ENCODE peak calls at places on chromosomes 3 and 15, in four cellular contexts. P, U, K and Z are unnamed samples.

GRCh38 chr3:155079795-155080546 is at the start of gene MME:
- DNase-seq in K (peak), P (no peak), U (no peak), Z (peak)

GRCh38 chr15:22885105-22885504 is 46.6 kb downstream of the NIPA2 start:
- DNase-seq in P (no peak), K (no peak), U (no peak), Z (no peak)

GRCh38 chr3:82493858-82494257 is 732.4 kb upstream of the GBE1 start:
- DNase-seq in P (no peak), K (no peak), U (no peak), Z (no peak)

GRCh38 chr3:126781889-126782491 is 78.0 kb downstream of the CHCHD6 start:
- DNase-seq in K (no peak), P (no peak), U (no peak), Z (no peak)

GRCh38 chr3:31448035-31448881 is 84.5 kb upstream of the STT3B start:
- DNase-seq in U (peak), P (peak), K (peak), Z (peak)

GRCh38 chr3:160163259-160163878 is 61.9 kb upstream of the C3orf80 start:
- DNase-seq in K (no peak), P (peak), U (peak), Z (no peak)

GRCh38 chr15:73680545-73680944 is 3.6 kb upstream of the CD276 start:
- DNase-seq in U (no peak), P (no peak), K (no peak), Z (no peak)

GRCh38 chr3:129058441-129059194 is 2.0 kb upstream of the GP9 start:
- DNase-seq in U (no peak), K (no peak), P (no peak), Z (no peak)

GRCh38 chr15:81222007-81222406 is 25.3 kb downstream of the IL16 start:
- DNase-seq in U (no peak), K (no peak), P (no peak), Z (no peak)

GRCh38 chr3:72018339-72018984 is 233.5 kb upstream of the PROK2 start:
- DNase-seq in K (no peak), U (no peak), P (no peak), Z (peak)

GRCh38 chr3:40847571-40847992 is 322.8 kb downstream of the ZNF621 start:
- DNase-seq in P (no peak), U (peak), K (peak), Z (no peak)

GRCh38 chr3:167882057-167882667 is 146.6 kb downstream of the SERPINI1 start:
- DNase-seq in P (peak), U (peak), K (no peak), Z (peak)

GRCh38 chr3:49466047-49466446 is 4.0 kb upstream of the DAG1 start:
- DNase-seq in P (no peak), U (peak), K (no peak), Z (no peak)

GRCh38 chr15:66948294-66948693 is 117.1 kb upstream of the SMAD3 start:
- DNase-seq in K (no peak), P (no peak), U (no peak), Z (no peak)

GRCh38 chr3:155946178-155946577 is 75.7 kb downstream of the GMPS start:
- DNase-seq in K (no peak), P (no peak), U (peak), Z (no peak)

GRCh38 chr3:32143849-32144757 is 37.7 kb downstream of the GPD1L start:
- DNase-seq in U (peak), P (peak), K (no peak), Z (peak)

GRCh38 chr15:29633971-29634370 is 188.3 kb downstream of the TJP1 start:
- DNase-seq in U (no peak), K (no peak), P (no peak), Z (no peak)

GRCh38 chr15:57914350-57915055 is 151.0 kb downstream of the ALDH1A2 start:
- DNase-seq in K (no peak), U (no peak), P (no peak), Z (no peak)

GRCh38 chr3:33437556-33438283 is 2.5 kb downstream of the UBP1 start:
- DNase-seq in U (peak), K (no peak), P (no peak), Z (peak)

GRCh38 chr3:98930413-98930812 is 28.9 kb upstream of the DCBLD2 start:
- DNase-seq in K (no peak), U (no peak), P (no peak), Z (no peak)

GRCh38 chr3:43001094-43001553 is 22.0 kb downstream of the GASK1A start:
- DNase-seq in P (no peak), U (peak), K (no peak), Z (no peak)

GRCh38 chr3:183857863-183858262 is 26.8 kb downstream of the PARL start:
- DNase-seq in K (no peak), P (no peak), U (no peak), Z (no peak)

GRCh38 chr15:40392986-40393948 is 10.7 kb downstream of the KNSTRN start:
- DNase-seq in K (no peak), P (no peak), U (no peak), Z (no peak)
- TF ChIP-seq FOSL1 in K (no peak), P (no peak), U (no peak), Z (no peak)

GRCh38 chr15:60574801-60575631 is 96.1 kb upstream of the ICE2 start:
- DNase-seq in U (peak), K (no peak), P (no peak), Z (no peak)

GRCh38 chr15:60572462-60573214 is 93.7 kb upstream of the ICE2 start:
- DNase-seq in U (no peak), K (no peak), P (no peak), Z (no peak)

GRCh38 chr15:60573936-60574335 is 95.0 kb upstream of the ICE2 start:
- DNase-seq in K (no peak), P (no peak), U (no peak), Z (no peak)

GRCh38 chr15:60576515-60576914 is 97.6 kb upstream of the ICE2 start:
- DNase-seq in U (no peak), K (no peak), P (no peak), Z (no peak)

GRCh38 chr15:60575995-60576394 is 97.1 kb upstream of the ICE2 start:
- DNase-seq in U (peak), P (no peak), K (no peak), Z (no peak)
- H2AFZ ChIP-seq in U (no peak), P (no peak), K (no peak), Z (no peak)

GRCh38 chr3:89867286-89867685 is 759.9 kb downstream of the EPHA3 start:
- DNase-seq in U (no peak), P (no peak), K (no peak), Z (no peak)
- TF ChIP-seq FOSL1 in U (no peak), P (no peak), K (no peak), Z (no peak)

DNA sequence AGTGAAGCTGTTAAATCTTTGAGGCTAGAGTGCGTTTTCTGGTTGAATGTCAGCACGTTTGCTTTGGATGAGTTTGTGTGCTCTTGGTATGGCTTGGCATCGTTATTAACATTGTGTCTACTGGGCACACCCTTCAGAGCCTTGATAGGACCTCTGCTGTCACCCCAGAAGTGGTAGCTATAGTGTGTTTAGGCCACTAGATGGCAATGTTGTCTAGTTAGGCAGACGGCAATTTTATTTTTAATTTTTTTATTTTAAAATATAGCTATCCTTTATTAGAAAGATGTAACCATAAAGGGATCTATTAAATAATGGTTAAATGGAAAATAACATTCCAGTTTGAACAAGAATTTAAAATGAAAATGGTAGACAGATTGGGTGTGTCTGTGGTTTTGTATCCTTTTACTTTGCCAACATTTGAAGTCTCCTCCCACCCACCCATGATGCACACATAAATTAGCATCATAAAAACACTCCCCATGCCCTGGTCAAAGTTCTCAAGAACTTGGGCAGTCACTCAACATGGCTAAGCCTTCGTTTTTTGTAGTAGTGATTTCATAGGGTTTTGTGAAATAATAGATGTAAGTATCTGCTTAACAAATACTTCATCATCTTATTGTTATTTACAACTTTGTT is 200.7 kb downstream of the KCNH8 start:
- DNase-seq in U (peak), K (no peak), P (peak), Z (peak)
- H2AFZ ChIP-seq in U (no peak), K (no peak), P (no peak), Z (no peak)